ENCODE peak calls at places on chromosomes 11 and 22, in seven cellular contexts. One of them, this sample, is unnamed.
A peak's percentile ranks its signal among the peaks of the same experiment; 100 is the strongest.

GRCh38 chr22:48241658-48242057 is 1479.2 kb downstream of the TBC1D22A start:
- DNase-seq in mucosa of gallbladder: no peak
- DNase-seq in effector CD8-positive, alpha-beta T cell: no peak
- DNase-seq in stimulated activated CD4-positive, alpha-beta T cell treated with anti-CD3 and anti-CD28 coated beads, Interleukin-1b, Interleukin-23, amount 100 ng/mL, for 24 hours: no peak
- DNase-seq in activated T-cell treated with anti-CD3 and anti-CD28 coated beads for 1 hour: no peak
- DNase-seq in left ventricle myocardium superior: no peak
- DNase-seq in GM23338: no peak
- DNase-seq in this sample: no peak

GRCh38 chr11:124069429-124070401 is 28.6 kb upstream of the OR10G7 start:
- DNase-seq in GM23338: peak; percentile 86
- DNase-seq in mucosa of gallbladder: no peak
- DNase-seq in activated T-cell treated with anti-CD3 and anti-CD28 coated beads for 1 hour: no peak
- DNase-seq in left ventricle myocardium superior: peak; percentile 34
- DNase-seq in effector CD8-positive, alpha-beta T cell: no peak
- DNase-seq in stimulated activated CD4-positive, alpha-beta T cell treated with anti-CD3 and anti-CD28 coated beads, Interleukin-1b, Interleukin-23, amount 100 ng/mL, for 24 hours: no peak
- DNase-seq in this sample: no peak

GRCh38 chr11:1655168-1656060 is 25.8 kb downstream of the KRTAP5-5 start:
- DNase-seq in stimulated activated CD4-positive, alpha-beta T cell treated with anti-CD3 and anti-CD28 coated beads, Interleukin-1b, Interleukin-23, amount 100 ng/mL, for 24 hours: no peak
- DNase-seq in mucosa of gallbladder: no peak
- DNase-seq in activated T-cell treated with anti-CD3 and anti-CD28 coated beads for 1 hour: no peak
- DNase-seq in left ventricle myocardium superior: no peak
- DNase-seq in effector CD8-positive, alpha-beta T cell: no peak
- DNase-seq in GM23338: no peak
- DNase-seq in this sample: no peak

GRCh38 chr11:77506857-77507256 is 33.0 kb upstream of the PAK1 start:
- DNase-seq in effector CD8-positive, alpha-beta T cell: no peak
- DNase-seq in GM23338: no peak
- DNase-seq in mucosa of gallbladder: peak; percentile 25
- DNase-seq in stimulated activated CD4-positive, alpha-beta T cell treated with anti-CD3 and anti-CD28 coated beads, Interleukin-1b, Interleukin-23, amount 100 ng/mL, for 24 hours: no peak
- DNase-seq in left ventricle myocardium superior: no peak
- DNase-seq in activated T-cell treated with anti-CD3 and anti-CD28 coated beads for 1 hour: no peak
- DNase-seq in this sample: no peak

GRCh38 chr11:2318707-2319106 is 16.9 kb downstream of the TSPAN32 start:
- DNase-seq in effector CD8-positive, alpha-beta T cell: no peak
- DNase-seq in stimulated activated CD4-positive, alpha-beta T cell treated with anti-CD3 and anti-CD28 coated beads, Interleukin-1b, Interleukin-23, amount 100 ng/mL, for 24 hours: no peak
- DNase-seq in activated T-cell treated with anti-CD3 and anti-CD28 coated beads for 1 hour: no peak
- DNase-seq in mucosa of gallbladder: no peak
- DNase-seq in left ventricle myocardium superior: no peak
- DNase-seq in GM23338: no peak
- DNase-seq in this sample: no peak

GRCh38 chr11:2132874-2133480 is 6.2 kb downstream of the IGF2 start:
- DNase-seq in stimulated activated CD4-positive, alpha-beta T cell treated with anti-CD3 and anti-CD28 coated beads, Interleukin-1b, Interleukin-23, amount 100 ng/mL, for 24 hours: no peak
- DNase-seq in left ventricle myocardium superior: peak; percentile 28
- DNase-seq in activated T-cell treated with anti-CD3 and anti-CD28 coated beads for 1 hour: no peak
- DNase-seq in mucosa of gallbladder: no peak
- DNase-seq in effector CD8-positive, alpha-beta T cell: no peak
- DNase-seq in GM23338: no peak
- DNase-seq in this sample: no peak

GRCh38 chr22:48315415-48316244 is 1512.0 kb downstream of the BRD1 start:
- DNase-seq in activated T-cell treated with anti-CD3 and anti-CD28 coated beads for 1 hour: no peak
- DNase-seq in stimulated activated CD4-positive, alpha-beta T cell treated with anti-CD3 and anti-CD28 coated beads, Interleukin-1b, Interleukin-23, amount 100 ng/mL, for 24 hours: no peak
- DNase-seq in effector CD8-positive, alpha-beta T cell: no peak
- DNase-seq in left ventricle myocardium superior: no peak
- DNase-seq in mucosa of gallbladder: no peak
- DNase-seq in GM23338: no peak
- DNase-seq in this sample: no peak

GRCh38 chr11:105071060-105071732 is 26.1 kb upstream of the CARD16 start:
- DNase-seq in activated T-cell treated with anti-CD3 and anti-CD28 coated beads for 1 hour: no peak
- DNase-seq in effector CD8-positive, alpha-beta T cell: no peak
- DNase-seq in stimulated activated CD4-positive, alpha-beta T cell treated with anti-CD3 and anti-CD28 coated beads, Interleukin-1b, Interleukin-23, amount 100 ng/mL, for 24 hours: no peak
- DNase-seq in mucosa of gallbladder: no peak
- DNase-seq in GM23338: no peak
- DNase-seq in left ventricle myocardium superior: no peak
- DNase-seq in this sample: no peak

GRCh38 chr11:1557904-1558831 is 13.9 kb downstream of the DUSP8 start:
- DNase-seq in GM23338: no peak
- DNase-seq in left ventricle myocardium superior: peak; percentile 68
- DNase-seq in stimulated activated CD4-positive, alpha-beta T cell treated with anti-CD3 and anti-CD28 coated beads, Interleukin-1b, Interleukin-23, amount 100 ng/mL, for 24 hours: no peak
- DNase-seq in activated T-cell treated with anti-CD3 and anti-CD28 coated beads for 1 hour: no peak
- DNase-seq in mucosa of gallbladder: peak; percentile 70
- DNase-seq in effector CD8-positive, alpha-beta T cell: no peak
- DNase-seq in this sample: no peak

GRCh38 chr11:94175545-94175944 is 46.9 kb downstream of the PANX1 start:
- DNase-seq in left ventricle myocardium superior: no peak
- DNase-seq in effector CD8-positive, alpha-beta T cell: no peak
- DNase-seq in activated T-cell treated with anti-CD3 and anti-CD28 coated beads for 1 hour: no peak
- DNase-seq in mucosa of gallbladder: no peak
- DNase-seq in stimulated activated CD4-positive, alpha-beta T cell treated with anti-CD3 and anti-CD28 coated beads, Interleukin-1b, Interleukin-23, amount 100 ng/mL, for 24 hours: no peak
- DNase-seq in GM23338: no peak
- DNase-seq in this sample: no peak

GRCh38 chr22:23557036-23557435 is 23.1 kb downstream of the IGLL1 start:
- DNase-seq in GM23338: no peak
- DNase-seq in mucosa of gallbladder: no peak
- DNase-seq in activated T-cell treated with anti-CD3 and anti-CD28 coated beads for 1 hour: no peak
- DNase-seq in effector CD8-positive, alpha-beta T cell: no peak
- DNase-seq in stimulated activated CD4-positive, alpha-beta T cell treated with anti-CD3 and anti-CD28 coated beads, Interleukin-1b, Interleukin-23, amount 100 ng/mL, for 24 hours: no peak
- DNase-seq in left ventricle myocardium superior: no peak
- DNase-seq in this sample: no peak

GRCh38 chr11:125892071-125892470 is 4.6 kb downstream of the HYLS1 start:
- DNase-seq in mucosa of gallbladder: no peak
- DNase-seq in activated T-cell treated with anti-CD3 and anti-CD28 coated beads for 1 hour: no peak
- DNase-seq in effector CD8-positive, alpha-beta T cell: no peak
- DNase-seq in left ventricle myocardium superior: no peak
- DNase-seq in GM23338: no peak
- DNase-seq in stimulated activated CD4-positive, alpha-beta T cell treated with anti-CD3 and anti-CD28 coated beads, Interleukin-1b, Interleukin-23, amount 100 ng/mL, for 24 hours: no peak
- DNase-seq in this sample: no peak

GRCh38 chr11:64148200-64148916 is 17.6 kb downstream of the MACROD1 start:
- DNase-seq in mucosa of gallbladder: peak; percentile 76
- DNase-seq in activated T-cell treated with anti-CD3 and anti-CD28 coated beads for 1 hour: peak; percentile 72
- DNase-seq in GM23338: peak; percentile 86
- DNase-seq in stimulated activated CD4-positive, alpha-beta T cell treated with anti-CD3 and anti-CD28 coated beads, Interleukin-1b, Interleukin-23, amount 100 ng/mL, for 24 hours: peak; percentile 64
- DNase-seq in effector CD8-positive, alpha-beta T cell: peak; percentile 65
- DNase-seq in left ventricle myocardium superior: peak; percentile 93
- DNase-seq in this sample: peak; percentile 68

GRCh38 chr11:47503227-47503626 is 49.7 kb downstream of the CELF1 start:
- DNase-seq in GM23338: no peak
- DNase-seq in stimulated activated CD4-positive, alpha-beta T cell treated with anti-CD3 and anti-CD28 coated beads, Interleukin-1b, Interleukin-23, amount 100 ng/mL, for 24 hours: no peak
- DNase-seq in activated T-cell treated with anti-CD3 and anti-CD28 coated beads for 1 hour: no peak
- DNase-seq in left ventricle myocardium superior: no peak
- DNase-seq in mucosa of gallbladder: no peak
- DNase-seq in effector CD8-positive, alpha-beta T cell: no peak
- DNase-seq in this sample: no peak

GRCh38 chr11:133930767-133931448 is 25.9 kb downstream of the IGSF9B start:
- DNase-seq in effector CD8-positive, alpha-beta T cell: no peak
- DNase-seq in left ventricle myocardium superior: no peak
- DNase-seq in stimulated activated CD4-positive, alpha-beta T cell treated with anti-CD3 and anti-CD28 coated beads, Interleukin-1b, Interleukin-23, amount 100 ng/mL, for 24 hours: no peak
- DNase-seq in mucosa of gallbladder: no peak
- DNase-seq in GM23338: peak; percentile 76
- DNase-seq in activated T-cell treated with anti-CD3 and anti-CD28 coated beads for 1 hour: no peak
- DNase-seq in this sample: no peak

GRCh38 chr22:39148727-39149535 is 3.5 kb downstream of the CBX7 start:
- DNase-seq in effector CD8-positive, alpha-beta T cell: peak; percentile 55
- DNase-seq in left ventricle myocardium superior: peak; percentile 79
- DNase-seq in activated T-cell treated with anti-CD3 and anti-CD28 coated beads for 1 hour: peak; percentile 54
- DNase-seq in GM23338: peak; percentile 83
- DNase-seq in mucosa of gallbladder: no peak
- DNase-seq in stimulated activated CD4-positive, alpha-beta T cell treated with anti-CD3 and anti-CD28 coated beads, Interleukin-1b, Interleukin-23, amount 100 ng/mL, for 24 hours: no peak
- DNase-seq in this sample: peak; percentile 69

GRCh38 chr22:31857247-31857646 is 87.1 kb upstream of the YWHAH start:
- DNase-seq in activated T-cell treated with anti-CD3 and anti-CD28 coated beads for 1 hour: no peak
- DNase-seq in GM23338: peak; percentile 95
- DNase-seq in left ventricle myocardium superior: no peak
- DNase-seq in stimulated activated CD4-positive, alpha-beta T cell treated with anti-CD3 and anti-CD28 coated beads, Interleukin-1b, Interleukin-23, amount 100 ng/mL, for 24 hours: no peak
- DNase-seq in effector CD8-positive, alpha-beta T cell: no peak
- DNase-seq in mucosa of gallbladder: no peak
- DNase-seq in this sample: no peak

GRCh38 chr22:49209452-49210195 is 618.0 kb downstream of the BRD1 start:
- DNase-seq in GM23338: no peak
- DNase-seq in stimulated activated CD4-positive, alpha-beta T cell treated with anti-CD3 and anti-CD28 coated beads, Interleukin-1b, Interleukin-23, amount 100 ng/mL, for 24 hours: no peak
- DNase-seq in effector CD8-positive, alpha-beta T cell: no peak
- DNase-seq in activated T-cell treated with anti-CD3 and anti-CD28 coated beads for 1 hour: no peak
- DNase-seq in left ventricle myocardium superior: no peak
- DNase-seq in mucosa of gallbladder: no peak
- DNase-seq in this sample: no peak

GRCh38 chr11:98874050-98874449 is 146.7 kb upstream of the CNTN5 start:
- DNase-seq in left ventricle myocardium superior: no peak
- DNase-seq in GM23338: no peak
- DNase-seq in effector CD8-positive, alpha-beta T cell: no peak
- DNase-seq in stimulated activated CD4-positive, alpha-beta T cell treated with anti-CD3 and anti-CD28 coated beads, Interleukin-1b, Interleukin-23, amount 100 ng/mL, for 24 hours: no peak
- DNase-seq in activated T-cell treated with anti-CD3 and anti-CD28 coated beads for 1 hour: no peak
- DNase-seq in mucosa of gallbladder: no peak
- DNase-seq in this sample: no peak

GRCh38 chr11:11501546-11502274 is 120.1 kb downstream of the GALNT18 start:
- DNase-seq in GM23338: no peak
- DNase-seq in effector CD8-positive, alpha-beta T cell: no peak
- DNase-seq in stimulated activated CD4-positive, alpha-beta T cell treated with anti-CD3 and anti-CD28 coated beads, Interleukin-1b, Interleukin-23, amount 100 ng/mL, for 24 hours: no peak
- DNase-seq in activated T-cell treated with anti-CD3 and anti-CD28 coated beads for 1 hour: no peak
- DNase-seq in left ventricle myocardium superior: no peak
- DNase-seq in mucosa of gallbladder: peak; percentile 29
- DNase-seq in this sample: no peak

GRCh38 chr11:9293646-9294045 is 20.7 kb downstream of the TMEM41B start:
- DNase-seq in activated T-cell treated with anti-CD3 and anti-CD28 coated beads for 1 hour: no peak
- DNase-seq in left ventricle myocardium superior: no peak
- DNase-seq in mucosa of gallbladder: no peak
- DNase-seq in stimulated activated CD4-positive, alpha-beta T cell treated with anti-CD3 and anti-CD28 coated beads, Interleukin-1b, Interleukin-23, amount 100 ng/mL, for 24 hours: no peak
- DNase-seq in effector CD8-positive, alpha-beta T cell: no peak
- DNase-seq in GM23338: no peak
- DNase-seq in this sample: no peak

GRCh38 chr22:27903805-27904473 is 15.1 kb downstream of the PITPNB start:
- DNase-seq in mucosa of gallbladder: no peak
- DNase-seq in GM23338: no peak
- DNase-seq in activated T-cell treated with anti-CD3 and anti-CD28 coated beads for 1 hour: no peak
- DNase-seq in stimulated activated CD4-positive, alpha-beta T cell treated with anti-CD3 and anti-CD28 coated beads, Interleukin-1b, Interleukin-23, amount 100 ng/mL, for 24 hours: no peak
- DNase-seq in left ventricle myocardium superior: no peak
- DNase-seq in effector CD8-positive, alpha-beta T cell: no peak
- DNase-seq in this sample: no peak

GRCh38 chr11:124759268-124760204 is 2.6 kb downstream of the ESAM start:
- DNase-seq in mucosa of gallbladder: no peak
- DNase-seq in GM23338: peak; percentile 59
- DNase-seq in stimulated activated CD4-positive, alpha-beta T cell treated with anti-CD3 and anti-CD28 coated beads, Interleukin-1b, Interleukin-23, amount 100 ng/mL, for 24 hours: no peak
- DNase-seq in effector CD8-positive, alpha-beta T cell: no peak
- DNase-seq in activated T-cell treated with anti-CD3 and anti-CD28 coated beads for 1 hour: no peak
- DNase-seq in left ventricle myocardium superior: peak; percentile 78
- DNase-seq in this sample: no peak

GRCh38 chr22:20243545-20244249 is 24.4 kb downstream of the RTN4R start:
- DNase-seq in GM23338: peak; percentile 47
- DNase-seq in activated T-cell treated with anti-CD3 and anti-CD28 coated beads for 1 hour: peak; percentile 35
- DNase-seq in mucosa of gallbladder: peak; percentile 60
- DNase-seq in effector CD8-positive, alpha-beta T cell: peak; percentile 30
- DNase-seq in left ventricle myocardium superior: peak; percentile 75
- DNase-seq in stimulated activated CD4-positive, alpha-beta T cell treated with anti-CD3 and anti-CD28 coated beads, Interleukin-1b, Interleukin-23, amount 100 ng/mL, for 24 hours: peak; percentile 26
- DNase-seq in this sample: peak; percentile 37

GRCh38 chr11:88402784-88403183 is 65.2 kb upstream of the CTSC start:
- DNase-seq in left ventricle myocardium superior: no peak
- DNase-seq in stimulated activated CD4-positive, alpha-beta T cell treated with anti-CD3 and anti-CD28 coated beads, Interleukin-1b, Interleukin-23, amount 100 ng/mL, for 24 hours: no peak
- DNase-seq in GM23338: no peak
- DNase-seq in effector CD8-positive, alpha-beta T cell: no peak
- DNase-seq in activated T-cell treated with anti-CD3 and anti-CD28 coated beads for 1 hour: no peak
- DNase-seq in mucosa of gallbladder: no peak
- DNase-seq in this sample: no peak

GRCh38 chr11:7675640-7676039 is 2.3 kb upstream of the CYB5R2 start:
- DNase-seq in left ventricle myocardium superior: no peak
- DNase-seq in GM23338: no peak
- DNase-seq in stimulated activated CD4-positive, alpha-beta T cell treated with anti-CD3 and anti-CD28 coated beads, Interleukin-1b, Interleukin-23, amount 100 ng/mL, for 24 hours: no peak
- DNase-seq in mucosa of gallbladder: no peak
- DNase-seq in effector CD8-positive, alpha-beta T cell: no peak
- DNase-seq in activated T-cell treated with anti-CD3 and anti-CD28 coated beads for 1 hour: no peak
- DNase-seq in this sample: no peak

GRCh38 chr11:12125609-12126149 is 15.3 kb downstream of the MICAL2 start:
- DNase-seq in stimulated activated CD4-positive, alpha-beta T cell treated with anti-CD3 and anti-CD28 coated beads, Interleukin-1b, Interleukin-23, amount 100 ng/mL, for 24 hours: no peak
- DNase-seq in mucosa of gallbladder: no peak
- DNase-seq in GM23338: no peak
- DNase-seq in left ventricle myocardium superior: no peak
- DNase-seq in effector CD8-positive, alpha-beta T cell: no peak
- DNase-seq in activated T-cell treated with anti-CD3 and anti-CD28 coated beads for 1 hour: no peak
- DNase-seq in this sample: no peak

GRCh38 chr22:20176421-20177060 is 25.7 kb upstream of the CCDC188 start:
- DNase-seq in mucosa of gallbladder: no peak
- DNase-seq in stimulated activated CD4-positive, alpha-beta T cell treated with anti-CD3 and anti-CD28 coated beads, Interleukin-1b, Interleukin-23, amount 100 ng/mL, for 24 hours: no peak
- DNase-seq in left ventricle myocardium superior: no peak
- DNase-seq in effector CD8-positive, alpha-beta T cell: no peak
- DNase-seq in activated T-cell treated with anti-CD3 and anti-CD28 coated beads for 1 hour: no peak
- DNase-seq in GM23338: no peak
- DNase-seq in this sample: no peak

GRCh38 chr11:130514851-130515250 is 66.4 kb downstream of the ADAMTS15 start:
- DNase-seq in mucosa of gallbladder: no peak
- DNase-seq in GM23338: no peak
- DNase-seq in effector CD8-positive, alpha-beta T cell: no peak
- DNase-seq in activated T-cell treated with anti-CD3 and anti-CD28 coated beads for 1 hour: no peak
- DNase-seq in left ventricle myocardium superior: no peak
- DNase-seq in stimulated activated CD4-positive, alpha-beta T cell treated with anti-CD3 and anti-CD28 coated beads, Interleukin-1b, Interleukin-23, amount 100 ng/mL, for 24 hours: no peak
- DNase-seq in this sample: no peak

This sample was measured in effector CD4-positive, alpha-beta T cell.